ENCODE peak calls at places on chromosomes 16 and 17, in nine cellular contexts. Q, S, G, E, O, Z, L, C and Y are unnamed samples.

GRCh38 chr17:37299257-37299985 is 76.4 kb upstream of the C17orf78 start:
- DNase-seq in Q (no peak), S (no peak), Z (no peak), C (no peak), O (no peak), G (peak), L (no peak), E (no peak), Y (no peak)

GRCh38 chr17:76014100-76014924 is 12.8 kb downstream of the EVPL start:
- DNase-seq in O (peak), S (peak), Q (peak), L (peak), Z (peak), C (no peak), E (peak), G (peak), Y (no peak)

GRCh38 chr16:47278571-47278970 is 134.8 kb upstream of the NETO2 start:
- DNase-seq in G (no peak), Z (no peak), C (no peak), Q (no peak), S (no peak), L (no peak), O (no peak), E (no peak), Y (no peak)

GRCh38 chr16:53518550-53519416 is 15.8 kb upstream of the AKTIP start:
- DNase-seq in E (no peak), C (no peak), Z (peak), G (no peak), L (no peak), S (no peak), Q (no peak), O (peak), Y (no peak)

GRCh38 chr17:77489898-77490265 is 349.1 kb downstream of the SEC14L1 start:
- DNase-seq in G (peak), E (no peak), Q (peak), S (no peak), C (no peak), Z (peak), L (peak), O (peak), Y (no peak)

GRCh38 chr16:81350306-81350615 is 35.5 kb downstream of the GAN start:
- DNase-seq in G (peak), L (no peak), E (no peak), S (no peak), O (no peak), C (no peak), Q (no peak), Z (no peak), Y (no peak)

GRCh38 chr17:38463451-38463858 is 35.2 kb downstream of the ARHGAP23 start:
- DNase-seq in O (peak), Z (no peak), Q (no peak), S (no peak), C (no peak), E (no peak), G (no peak), L (no peak), Y (no peak)

GRCh38 chr17:56074366-56074765 is 78.9 kb upstream of the ANKFN1 start:
- DNase-seq in Z (no peak), O (no peak), E (no peak), S (no peak), C (no peak), Q (no peak), G (no peak), L (no peak), Y (no peak)

GRCh38 chr16:86448306-86448705 is 62.0 kb upstream of the FOXF1 start:
- DNase-seq in C (no peak), G (peak), E (no peak), Z (no peak), L (no peak), S (no peak), O (no peak), Q (no peak), Y (no peak)

GRCh38 chr16:53121666-53122065 is 66.9 kb downstream of the CHD9 start:
- DNase-seq in G (no peak), C (no peak), Z (no peak), S (no peak), L (no peak), O (no peak), E (no peak), Q (no peak), Y (no peak)

GRCh38 chr17:19713901-19714361 is 2.5 kb downstream of the SLC47A2 start:
- DNase-seq in Z (no peak), L (no peak), G (no peak), O (no peak), C (no peak), S (no peak), Q (no peak), E (no peak), Y (no peak)

GRCh38 chr16:22075043-22075757 is 17.1 kb upstream of the VWA3A start:
- DNase-seq in E (no peak), Q (no peak), O (no peak), C (no peak), Z (no peak), L (no peak), S (no peak), G (no peak), Y (no peak)

GRCh38 chr16:22071352-22071923 is 20.9 kb upstream of the VWA3A start:
- DNase-seq in O (no peak), C (no peak), L (no peak), S (no peak), Q (no peak), Z (no peak), G (peak), E (no peak), Y (no peak)

GRCh38 chr16:22075776-22076175 is 16.6 kb upstream of the VWA3A start:
- DNase-seq in G (no peak), O (no peak), C (no peak), S (no peak), L (no peak), E (no peak), Z (no peak), Q (no peak), Y (no peak)

GRCh38 chr16:22073350-22073749 is 19.0 kb upstream of the VWA3A start:
- DNase-seq in E (no peak), Q (no peak), Z (no peak), C (no peak), L (no peak), G (no peak), O (no peak), S (no peak), Y (no peak)

GRCh38 chr16:22070361-22071351 is 21.7 kb upstream of the VWA3A start:
- DNase-seq in O (no peak), Z (peak), G (peak), Q (no peak), E (no peak), S (no peak), C (no peak), L (peak), Y (peak)
- H3K4me3 ChIP-seq in O (no peak), Z (no peak), G (peak), Q (no peak), E (no peak), S (no peak), C (no peak), L (peak), Y (no peak)

GRCh38 chr17:50501054-50501453 is 7.2 kb upstream of the MYCBPAP start:
- DNase-seq in E (no peak), L (no peak), C (no peak), O (peak), Z (peak), S (no peak), Q (no peak), G (peak), Y (no peak)
- TF ChIP-seq CTCF in E (peak), L (peak), C (peak), O (peak), Z (peak), S (no peak), Q (peak), G (peak), Y (peak)

GRCh38 chr16:10817963-10818941 is at the start of gene TVP23A:
- DNase-seq in E (no peak), L (no peak), Q (peak), G (no peak), C (no peak), Z (no peak), O (no peak), S (no peak), Y (no peak)
- H3K4me3 ChIP-seq in E (no peak), L (no peak), Q (peak), G (no peak), C (no peak), Z (peak), O (peak), S (no peak), Y (peak)

DNA sequence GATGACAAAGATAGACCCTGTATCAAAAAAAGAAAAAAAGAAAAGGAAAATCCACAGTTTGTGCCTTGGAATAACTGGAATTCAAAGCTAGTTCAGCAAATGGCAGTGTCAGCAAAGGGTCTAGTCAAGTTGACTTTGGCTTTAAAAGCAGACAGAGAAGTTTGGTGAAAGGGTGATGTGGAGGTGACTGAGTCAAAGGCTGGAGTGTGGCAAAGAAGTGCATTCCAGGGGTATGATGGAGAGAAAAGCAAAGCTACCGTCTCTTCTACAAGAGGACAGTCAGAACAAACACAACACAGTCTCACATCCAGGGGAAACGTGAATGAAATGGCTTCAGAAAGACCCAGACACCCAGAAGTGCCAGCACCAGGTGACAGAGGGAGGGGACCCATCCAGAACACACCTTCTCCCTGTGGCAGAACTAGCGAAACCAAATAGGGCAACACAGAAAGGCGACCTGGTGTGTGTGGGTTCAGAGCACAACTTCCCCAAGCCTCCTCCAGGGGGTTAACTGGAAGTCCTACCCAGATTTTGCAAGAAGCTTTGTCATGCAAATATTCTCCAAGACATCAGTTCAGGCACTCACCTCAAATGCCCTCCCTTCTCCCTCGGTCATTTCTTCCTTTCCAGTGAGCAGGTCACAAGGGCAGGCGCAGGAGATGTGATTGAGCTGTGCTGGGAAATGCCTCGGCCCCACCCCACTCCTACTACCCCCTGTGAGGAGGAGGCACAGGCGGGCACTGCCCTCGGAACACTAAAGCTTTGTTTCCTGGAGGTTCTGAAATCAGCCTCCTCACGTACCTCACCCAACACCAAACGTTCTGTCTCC is 481.9 kb downstream of the SOX9 start:
- DNase-seq in C (peak), L (no peak), G (peak), Q (no peak), E (peak), O (no peak), S (peak), Z (peak), Y (no peak)
- TF ChIP-seq CTCF in C (peak), L (no peak), G (no peak), Q (peak), E (no peak), O (no peak), S (peak), Z (no peak), Y (peak)

GRCh38 chr16:21667575-21667974 is 3.8 kb downstream of the OTOA start:
- DNase-seq in Q (no peak), Z (no peak), C (no peak), O (no peak), G (no peak), S (no peak), L (no peak), E (no peak), Y (no peak)
- H3K4me3 ChIP-seq in Q (no peak), Z (no peak), C (no peak), O (no peak), G (no peak), S (no peak), L (no peak), E (no peak), Y (no peak)

DNA sequence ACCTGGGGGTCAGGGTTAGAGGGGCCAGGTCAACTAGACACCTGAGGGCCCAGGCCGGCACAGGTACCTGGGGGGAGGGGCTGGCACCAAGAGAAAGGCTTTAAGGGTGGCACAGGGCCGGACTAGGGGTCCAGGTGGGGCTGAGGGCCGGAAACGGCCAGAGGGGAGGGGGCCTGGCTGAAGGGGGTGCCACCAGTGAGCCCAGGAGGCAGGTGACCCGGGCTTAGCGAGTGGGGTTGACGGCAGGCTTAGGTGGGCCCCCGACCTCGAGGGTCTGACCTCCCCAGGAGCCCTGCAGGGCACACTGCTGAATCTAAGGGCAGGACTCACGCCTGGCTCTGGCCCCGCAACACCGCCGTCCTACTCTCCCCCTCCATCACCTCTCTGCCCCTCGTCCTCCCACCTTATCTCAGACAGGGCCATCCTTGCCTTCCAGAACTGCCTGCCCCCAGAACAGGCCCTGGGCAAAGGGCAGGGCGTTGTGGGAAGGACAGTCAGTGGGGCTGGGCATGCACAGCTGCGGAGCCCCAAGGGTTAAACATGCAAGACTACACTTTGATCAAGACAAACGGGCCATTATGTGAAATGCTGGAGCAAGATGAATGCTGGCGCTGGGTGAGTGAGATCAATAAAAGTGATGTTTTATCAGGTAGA is 44.4 kb downstream of the ACTG1 start:
- DNase-seq in G (no peak), O (no peak), Q (no peak), S (no peak), Z (no peak), C (no peak), L (no peak), E (no peak), Y (no peak)
- TF ChIP-seq CTCF in G (no peak), O (no peak), Q (no peak), S (no peak), Z (no peak), C (no peak), L (no peak), E (no peak), Y (no peak)

GRCh38 chr17:1275962-1276736 is 3.3 kb upstream of the TRARG1 start:
- DNase-seq in O (peak), E (peak), Z (peak), G (peak), C (no peak), S (no peak), Q (peak), L (peak), Y (no peak)
- H3K4me3 ChIP-seq in O (no peak), E (peak), Z (no peak), G (no peak), C (no peak), S (no peak), Q (no peak), L (no peak), Y (no peak)